ENCODE peak calls at places on chromosomes 3 and 15, in six cellular contexts. D, F, K, Y, V and S are unnamed samples.

GRCh38 chr3:195692361-195692700 is 28.4 kb upstream of the MUC20 start:
- DNase-seq in D (no peak), F (no peak), K (no peak), Y (no peak), V (no peak), S (no peak)

GRCh38 chr3:196193738-196194541 is 17.3 kb downstream of the ZDHHC19 start:
- DNase-seq in D (peak), F (peak), K (no peak), Y (no peak), V (peak), S (no peak)

GRCh38 chr3:126667631-126668449 is 12.9 kb upstream of the TXNRD3 start:
- DNase-seq in D (no peak), F (no peak), K (no peak), Y (no peak), V (no peak), S (no peak)

GRCh38 chr15:44096596-44096995 is 98.5 kb downstream of the FRMD5 start:
- DNase-seq in D (no peak), F (no peak), K (no peak), Y (no peak), V (no peak), S (no peak)

GRCh38 chr3:14170569-14171159 is 7.7 kb downstream of the XPC start:
- DNase-seq in D (no peak), F (no peak), K (peak), Y (peak), V (no peak), S (peak)

GRCh38 chr3:31226331-31226730 is 306.4 kb upstream of the STT3B start:
- DNase-seq in D (peak), F (no peak), K (no peak), Y (no peak), V (no peak), S (no peak)

GRCh38 chr15:29115093-29115991 is 154.3 kb downstream of the NSMCE3 start:
- DNase-seq in D (no peak), F (no peak), K (no peak), Y (no peak), V (no peak), S (no peak)

GRCh38 chr3:157354722-157355121 is 81.9 kb upstream of the PTX3 start:
- DNase-seq in D (no peak), F (no peak), K (peak), Y (peak), V (no peak), S (no peak)

GRCh38 chr3:185175370-185175987 is 22.6 kb upstream of the C3orf70 start:
- DNase-seq in D (peak), F (peak), K (peak), Y (no peak), V (peak), S (no peak)

GRCh38 chr3:119643528-119643927 is 16.9 kb downstream of the POPDC2 start:
- DNase-seq in D (no peak), F (no peak), K (peak), Y (peak), V (no peak), S (peak)

GRCh38 chr3:65946438-65946837 is 92.3 kb downstream of the MAGI1 start:
- DNase-seq in D (no peak), F (peak), K (peak), Y (no peak), V (no peak), S (no peak)

GRCh38 chr3:134602440-134602814 is 48.4 kb downstream of the KY start:
- DNase-seq in D (no peak), F (no peak), K (no peak), Y (no peak), V (no peak), S (no peak)

GRCh38 chr3:163776753-163777152 is 1301.5 kb downstream of the SI start:
- DNase-seq in D (no peak), F (no peak), K (no peak), Y (peak), V (no peak), S (no peak)

GRCh38 chr3:63819151-63819398 is at the start of gene C3orf49:
- DNase-seq in D (no peak), F (no peak), K (no peak), Y (no peak), V (no peak), S (no peak)

GRCh38 chr3:33063651-33064051 is 33.3 kb downstream of the GLB1 start:
- DNase-seq in D (no peak), F (no peak), K (peak), Y (no peak), V (no peak), S (no peak)

GRCh38 chr3:49017978-49018706 is at the start of gene DALRD3:
- DNase-seq in D (peak), F (peak), K (peak), Y (peak), V (peak), S (no peak)

GRCh38 chr3:10238330-10238995 is 9.8 kb upstream of the TATDN2 start:
- DNase-seq in D (no peak), F (no peak), K (no peak), Y (no peak), V (no peak), S (no peak)

GRCh38 chr3:187122261-187122660 is 17.0 kb downstream of the RPL39L start:
- DNase-seq in D (no peak), F (no peak), K (peak), Y (no peak), V (no peak), S (no peak)

GRCh38 chr3:174062923-174063322 is 665.4 kb downstream of the NLGN1 start:
- DNase-seq in D (no peak), F (no peak), K (no peak), Y (no peak), V (no peak), S (no peak)

GRCh38 chr3:106245400-106245799 is 376.6 kb upstream of the CBLB start:
- DNase-seq in D (no peak), F (no peak), K (no peak), Y (no peak), V (no peak), S (no peak)

GRCh38 chr3:193711964-193712598 is 119.1 kb downstream of the OPA1 start:
- DNase-seq in D (no peak), F (no peak), K (no peak), Y (peak), V (no peak), S (no peak)

GRCh38 chr3:150147776-150148175 is 177.1 kb upstream of the PFN2 start:
- DNase-seq in D (no peak), F (no peak), K (peak), Y (peak), V (no peak), S (no peak)

GRCh38 chr3:33716227-33716626 is 1.8 kb downstream of the CLASP2 start:
- DNase-seq in D (no peak), F (no peak), K (no peak), Y (peak), V (no peak), S (no peak)

GRCh38 chr15:60479711-60480110 is 769 bp upstream of the ICE2 start:
- DNase-seq in D (no peak), F (no peak), K (no peak), Y (no peak), V (no peak), S (no peak)

GRCh38 chr3:2446146-2446545 is 347.5 kb downstream of the CNTN4 start:
- DNase-seq in D (no peak), F (no peak), K (no peak), Y (no peak), V (no peak), S (no peak)

GRCh38 chr3:46454209-46454595 is 10.5 kb downstream of the LTF start:
- DNase-seq in D (no peak), F (no peak), K (no peak), Y (no peak), V (no peak), S (no peak)

GRCh38 chr15:43402255-43402654 is 31.4 kb downstream of the TUBGCP4 start:
- DNase-seq in D (no peak), F (no peak), K (no peak), Y (no peak), V (no peak), S (no peak)

GRCh38 chr3:901953-902778 is 190.7 kb upstream of the CNTN6 start:
- DNase-seq in D (no peak), F (no peak), K (no peak), Y (peak), V (no peak), S (no peak)

GRCh38 chr15:34994925-34995324 is 6.8 kb upstream of the ZNF770 start:
- DNase-seq in D (no peak), F (no peak), K (no peak), Y (no peak), V (no peak), S (no peak)

GRCh38 chr15:68709826-68710225 is 110.9 kb downstream of the ANP32A start:
- DNase-seq in D (no peak), F (no peak), K (no peak), Y (no peak), V (no peak), S (no peak)

GRCh38 chr3:192816274-192816853 is 89.0 kb upstream of the FGF12 start:
- DNase-seq in D (no peak), F (no peak), K (peak), Y (peak), V (peak), S (peak)

GRCh38 chr3:14406336-14406735 is 3.9 kb downstream of the SLC6A6 start:
- DNase-seq in D (no peak), F (no peak), K (no peak), Y (no peak), V (no peak), S (no peak)

GRCh38 chr15:99440551-99441426 is 125.0 kb upstream of the MEF2A start:
- DNase-seq in D (no peak), F (no peak), K (no peak), Y (no peak), V (peak), S (no peak)

GRCh38 chr15:74752486-74753395 is 4.1 kb downstream of the CYP1A2 start:
- DNase-seq in D (no peak), F (no peak), K (peak), Y (peak), V (no peak), S (peak)

GRCh38 chr3:39637807-39638206 is 170.3 kb downstream of the MOBP start:
- DNase-seq in D (no peak), F (no peak), K (peak), Y (peak), V (no peak), S (peak)

DNA sequence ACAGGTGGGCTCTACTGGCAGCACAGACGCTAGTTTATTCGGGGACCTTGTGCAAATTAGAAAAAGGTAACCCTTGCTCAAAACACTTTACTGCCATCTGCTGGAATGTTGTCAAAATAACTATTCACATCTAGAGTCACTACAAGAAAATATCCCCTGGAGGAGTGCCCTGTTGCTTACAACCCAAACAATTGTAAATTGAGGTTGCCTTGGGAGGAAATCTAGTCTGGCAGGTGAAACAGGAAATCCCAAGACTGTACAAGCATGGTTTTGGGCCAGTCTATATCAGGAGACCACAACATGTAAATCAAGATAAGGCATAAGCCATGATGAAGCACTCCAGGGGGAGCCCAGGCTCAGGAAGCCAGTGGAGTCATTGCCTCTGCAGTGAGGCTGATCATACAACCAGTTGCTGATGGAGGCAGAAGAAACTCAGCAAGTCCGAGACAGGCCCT is 136.8 kb upstream of the ACP3 start:
- DNase-seq in D (no peak), F (no peak), K (peak), Y (peak), V (no peak), S (peak)
- TF ChIP-seq CTCF in D (peak), F (peak), K (peak), Y (peak), V (peak), S (peak)

GRCh38 chr3:23701711-23702110 is 104.0 kb upstream of the UBE2E1 start:
- DNase-seq in D (no peak), F (no peak), K (no peak), Y (no peak), V (no peak), S (no peak)
- H3K27ac ChIP-seq in D (no peak), F (no peak), K (no peak), Y (no peak), V (no peak), S (no peak)

DNA sequence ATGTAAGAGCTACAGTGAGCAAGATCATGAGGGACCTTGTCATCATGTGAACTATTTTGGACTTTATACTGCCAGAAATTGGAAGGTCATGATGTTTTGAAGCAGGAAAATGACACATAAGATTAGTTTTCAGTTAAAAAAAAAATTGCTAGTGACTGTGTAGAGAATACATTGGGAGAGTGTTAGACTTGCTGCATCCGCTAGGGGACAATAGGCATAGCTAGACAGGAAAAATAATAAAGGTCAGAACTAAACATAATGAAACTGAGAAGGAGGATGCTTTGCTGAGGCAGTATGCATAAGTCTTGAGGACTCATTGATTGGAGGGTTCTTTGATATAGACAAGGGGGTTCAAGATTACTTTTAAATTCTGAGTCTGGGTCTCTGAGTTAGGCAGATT is 275.8 kb upstream of the KCNH8 start:
- DNase-seq in D (no peak), F (no peak), K (no peak), Y (peak), V (no peak), S (no peak)
- TF ChIP-seq CTCF in D (no peak), F (no peak), K (no peak), Y (peak), V (no peak), S (no peak)

GRCh38 chr15:96336045-96336642 is 5.6 kb downstream of the NR2F2 start:
- DNase-seq in D (peak), F (no peak), K (no peak), Y (peak), V (peak), S (no peak)

GRCh38 chr15:96335429-96335807 is 4.9 kb downstream of the NR2F2 start:
- DNase-seq in D (peak), F (no peak), K (no peak), Y (peak), V (peak), S (no peak)

GRCh38 chr15:96334017-96334704 is 3.7 kb downstream of the NR2F2 start:
- DNase-seq in D (peak), F (no peak), K (no peak), Y (peak), V (peak), S (no peak)

GRCh38 chr15:96333194-96334016 is 2.9 kb downstream of the NR2F2 start:
- DNase-seq in D (peak), F (no peak), K (no peak), Y (peak), V (peak), S (no peak)

GRCh38 chr15:96334705-96335428 is 4.4 kb downstream of the NR2F2 start:
- DNase-seq in D (peak), F (no peak), K (no peak), Y (peak), V (peak), S (no peak)
- H3K27ac ChIP-seq in D (peak), F (peak), K (peak), Y (peak), V (peak), S (peak)